ENCODE peak calls at places on chromosomes 4 and X, in four cellular contexts. O, F, Q and W are unnamed samples.

GRCh38 chr4:184196730-184197355 is 20.8 kb downstream of the ENPP6 start:
- DNase-seq in O (no peak), F (no peak), Q (no peak), W (no peak)

GRCh38 chrX:15909605-15910004 is 55.0 kb upstream of the AP1S2 start:
- DNase-seq in O (no peak), F (no peak), Q (no peak), W (no peak)

GRCh38 chr4:35604252-35604651 is 640.1 kb downstream of the ARAP2 start:
- DNase-seq in O (no peak), F (no peak), Q (no peak), W (no peak)

GRCh38 chr4:87097075-87097474 is 123.3 kb downstream of the KLHL8 start:
- DNase-seq in O (no peak), F (no peak), Q (no peak), W (no peak)

GRCh38 chr4:153113838-153114105 is 90.5 kb upstream of the TRIM2 start:
- DNase-seq in O (no peak), F (no peak), Q (no peak), W (no peak)

GRCh38 chr4:166972071-166972470 is 262.2 kb downstream of the SPOCK3 start:
- DNase-seq in O (no peak), F (no peak), Q (no peak), W (no peak)

GRCh38 chr4:101604976-101605375 is 185.6 kb upstream of the BANK1 start:
- DNase-seq in O (no peak), F (no peak), Q (no peak), W (no peak)

GRCh38 chr4:185209031-185209851 is at the start of gene SNX25:
- DNase-seq in O (no peak), F (peak), Q (peak), W (peak)

GRCh38 chr4:168787801-168788200 is 222.3 kb downstream of the CBR4 start:
- DNase-seq in O (no peak), F (no peak), Q (no peak), W (no peak)

GRCh38 chrX:134659761-134660160 is 1.5 kb upstream of the PLAC1 start:
- DNase-seq in O (no peak), F (no peak), Q (no peak), W (no peak)

GRCh38 chrX:106467943-106468342 is 143.8 kb upstream of the RADX start:
- DNase-seq in O (no peak), F (no peak), Q (no peak), W (no peak)

GRCh38 chr4:10097906-10098769 is 18.5 kb downstream of the WDR1 start:
- DNase-seq in O (no peak), F (no peak), Q (no peak), W (no peak)

GRCh38 chrX:47166126-47166525 is 21.1 kb downstream of the RBM10 start:
- DNase-seq in O (no peak), F (no peak), Q (no peak), W (no peak)

GRCh38 chr4:85725727-85726170 is 250.8 kb downstream of the ARHGAP24 start:
- DNase-seq in O (peak), F (no peak), Q (peak), W (no peak)

GRCh38 chr4:84324850-84325249 is 174.2 kb downstream of the NKX6-1 start:
- DNase-seq in O (no peak), F (no peak), Q (no peak), W (no peak)

GRCh38 chr4:132332932-132333722 is 816.0 kb upstream of the PCDH10 start:
- DNase-seq in O (no peak), F (no peak), Q (peak), W (peak)

GRCh38 chrX:104254442-104255115 is at the start of gene ESX1:
- DNase-seq in O (no peak), F (peak), Q (no peak), W (no peak)

GRCh38 chr4:122700178-122700725 is 32.3 kb upstream of the BBS12 start:
- DNase-seq in O (no peak), F (no peak), Q (peak), W (peak)

GRCh38 chr4:114400531-114400930 is 198.1 kb upstream of the UGT8 start:
- DNase-seq in O (no peak), F (no peak), Q (no peak), W (no peak)

GRCh38 chr4:169383724-169384123 is 113.0 kb upstream of the SH3RF1 start:
- DNase-seq in O (no peak), F (no peak), Q (no peak), W (no peak)

GRCh38 chr4:184384810-184385557 is 89.4 kb downstream of the IRF2 start:
- DNase-seq in O (no peak), F (no peak), Q (no peak), W (no peak)

GRCh38 chr4:146442801-146443200 is 78.9 kb downstream of the SLC10A7 start:
- DNase-seq in O (no peak), F (no peak), Q (no peak), W (no peak)
- TF ChIP-seq CBX5 in O (no peak), F (no peak), Q (no peak), W (no peak)

GRCh38 chr4:103753868-103754653 is 34.3 kb upstream of the TACR3 start:
- DNase-seq in O (no peak), F (no peak), Q (no peak), W (peak)
- TF ChIP-seq KDM1A in O (no peak), F (no peak), Q (no peak), W (no peak)

GRCh38 chr4:110586137-110586850 is 36.6 kb downstream of the PITX2 start:
- DNase-seq in O (no peak), F (no peak), Q (no peak), W (no peak)
- TF ChIP-seq CBX5 in O (no peak), F (no peak), Q (no peak), W (no peak)

GRCh38 chr4:17120761-17121160 is 222.3 kb upstream of the LDB2 start:
- DNase-seq in O (no peak), F (no peak), Q (no peak), W (no peak)

GRCh38 chr4:17115546-17115945 is 217.1 kb upstream of the LDB2 start:
- DNase-seq in O (no peak), F (no peak), Q (no peak), W (no peak)

GRCh38 chr4:17111959-17112659 is 213.7 kb upstream of the LDB2 start:
- DNase-seq in O (no peak), F (peak), Q (peak), W (peak)

GRCh38 chr4:17117746-17118145 is 219.3 kb upstream of the LDB2 start:
- DNase-seq in O (no peak), F (no peak), Q (no peak), W (no peak)
- TF ChIP-seq KDM1A in O (no peak), F (no peak), Q (no peak), W (no peak)

DNA sequence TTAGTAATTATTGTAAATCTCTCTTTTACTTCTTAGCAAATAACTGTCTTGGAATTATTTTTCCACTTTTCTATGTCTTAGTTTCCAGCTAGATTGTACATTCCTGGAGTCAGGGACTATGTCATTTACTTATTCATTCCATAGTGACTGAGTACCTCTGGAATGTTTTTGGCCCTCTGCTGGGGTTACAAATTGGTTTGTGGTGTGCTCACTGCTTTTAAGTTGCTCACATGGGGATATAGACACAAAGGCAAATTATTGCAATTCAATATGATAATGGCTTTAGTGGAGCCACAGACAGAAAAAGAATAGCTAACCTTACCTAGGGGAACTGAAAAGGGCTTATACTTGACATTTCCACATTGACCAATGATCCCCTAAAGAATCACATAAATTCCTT is 63.7 kb upstream of the PDGFRA start:
- DNase-seq in O (no peak), F (no peak), Q (no peak), W (peak)
- TF ChIP-seq CBX5 in O (no peak), F (no peak), Q (no peak), W (no peak)

GRCh38 chr4:142974331-142974730 is 128.2 kb upstream of the INPP4B start:
- DNase-seq in O (no peak), F (no peak), Q (no peak), W (no peak)
- TF ChIP-seq KDM1A in O (no peak), F (no peak), Q (no peak), W (no peak)

DNA sequence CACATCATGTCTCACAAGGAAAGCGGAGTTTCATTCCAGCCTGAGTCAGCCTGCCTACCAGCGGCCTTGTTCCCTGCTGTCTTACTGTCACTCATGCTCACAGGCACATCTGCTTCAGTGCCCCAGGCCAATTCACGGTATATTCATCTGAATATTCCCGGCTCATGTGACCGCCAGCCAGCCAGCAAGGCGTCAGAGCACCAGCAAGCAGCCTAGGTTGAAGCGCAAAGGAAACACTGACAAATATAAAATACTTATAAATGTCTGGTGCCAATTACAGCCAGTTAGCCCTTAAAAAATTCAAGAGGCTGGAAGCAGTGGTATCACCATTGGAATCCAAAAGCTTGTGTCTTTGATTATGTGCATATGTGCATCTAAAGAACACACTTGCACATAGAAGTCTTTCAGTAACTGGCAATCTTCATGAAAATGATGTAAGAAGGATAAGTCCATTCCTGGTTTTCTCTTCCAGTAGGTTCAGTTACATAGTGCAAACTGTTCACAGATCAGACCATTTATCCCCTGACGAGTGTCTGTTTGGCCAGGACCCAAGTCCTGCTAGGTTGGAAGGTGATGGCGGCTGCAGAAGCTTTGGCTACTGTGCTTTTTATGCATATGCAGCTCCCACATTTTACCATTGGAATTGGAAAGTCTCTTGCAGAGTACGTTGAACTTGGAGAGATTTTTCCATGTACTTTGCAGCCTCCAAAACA is 61.3 kb downstream of the LUZP4 start:
- DNase-seq in O (no peak), F (no peak), Q (no peak), W (no peak)
- TF ChIP-seq CBX5 in O (no peak), F (no peak), Q (no peak), W (no peak)